ENCODE peak calls at places on chromosome 18, in ten cellular contexts. Y is retinal pigment epithelial cell; R is T-helper 1 cell; J is K562; A is GM12865; I is type B pancreatic cell; F is activated CD4-positive, alpha-beta T cell treated with anti-CD3 and anti-CD28 coated beads, Interleukin-2, amount 50 U/mL, for 4 hours; Q is NCI-H524 treated with DMSO at 0.1 percent for 48 hours; Z is WERI-Rb-1; D is amygdala. X is an unnamed sample.

GRCh38 chr18:3251963-3252277 is 4.3 kb downstream of the MYL12A start:
- DNase-seq in Y (peak; percentile 75), R (no peak), J (no peak), A (no peak), I (no peak), F (no peak), Q (no peak), Z (no peak), D (no peak), X (no peak)

GRCh38 chr18:45652703-45653490 is 37.6 kb downstream of the SLC14A2 start:
- DNase-seq in Y (no peak), R (no peak), J (no peak), A (no peak), I (no peak), F (no peak), Q (no peak), Z (no peak), D (no peak), X (no peak)

GRCh38 chr18:74506405-74507119 is 10.4 kb downstream of the CNDP2 start:
- DNase-seq in Y (no peak), R (no peak), J (no peak), A (no peak), I (peak; percentile 42), F (no peak), Q (no peak), Z (no peak), D (no peak), X (no peak)

GRCh38 chr18:58848685-58849084 is 16.0 kb upstream of the ZNF532 start:
- DNase-seq in Y (no peak), R (no peak), J (no peak), A (no peak), I (no peak), F (no peak), Q (no peak), Z (no peak), D (no peak), X (no peak)

GRCh38 chr18:74609535-74609934 is 11.9 kb downstream of the ZNF407 start:
- DNase-seq in Y (no peak), R (no peak), J (no peak), A (no peak), I (no peak), F (no peak), Q (no peak), Z (no peak), D (no peak), X (no peak)

GRCh38 chr18:45765740-45766139 is 41.8 kb downstream of the SLC14A1 start:
- DNase-seq in Y (no peak), R (no peak), J (no peak), A (no peak), I (no peak), F (no peak), Q (no peak), Z (no peak), D (no peak), X (no peak)

GRCh38 chr18:11368020-11368419 is 218.7 kb upstream of the PIEZO2 start:
- DNase-seq in Y (no peak), R (no peak), J (no peak), A (peak; percentile 38), I (no peak), F (no peak), Q (no peak), Z (no peak), D (no peak), X (no peak)

GRCh38 chr18:76518543-76519155 is 23.6 kb upstream of the ZNF516 start:
- DNase-seq in Y (no peak), R (no peak), J (no peak), A (peak; percentile 42), I (no peak), F (no peak), Q (no peak), Z (no peak), D (no peak), X (no peak)

GRCh38 chr18:73220639-73221038 is 352.9 kb upstream of the NETO1 start:
- DNase-seq in Y (no peak), R (no peak), J (no peak), A (no peak), I (no peak), F (no peak), Q (no peak), Z (no peak), D (no peak), X (no peak)

GRCh38 chr18:9055185-9055584 is 47.3 kb upstream of the NDUFV2 start:
- DNase-seq in Y (peak; percentile 40), R (no peak), J (no peak), A (peak; percentile 56), I (no peak), F (no peak), Q (peak; percentile 13), Z (no peak), D (no peak), X (no peak)

GRCh38 chr18:13312515-13312914 is 94.0 kb downstream of the LDLRAD4 start:
- DNase-seq in Y (no peak), R (no peak), J (no peak), A (no peak), I (no peak), F (no peak), Q (no peak), Z (no peak), D (no peak), X (no peak)

X was measured in CMK.